ENCODE peak calls at places on chromosomes 2 and 18, in eight cellular contexts. N, W, U, M, T, X, P and G are unnamed samples.

GRCh38 chr2:26720322-26721166 is 28.0 kb downstream of the KCNK3 start:
- DNase-seq in N (no peak), W (no peak), U (no peak), M (peak), T (no peak), X (no peak), P (no peak), G (no peak)

GRCh38 chr18:35526476-35527120 is 28.8 kb upstream of the INO80C start:
- DNase-seq in N (no peak), W (no peak), U (no peak), M (no peak), T (no peak), X (peak), P (no peak), G (no peak)

GRCh38 chr18:58208207-58208944 is 164.3 kb downstream of the NEDD4L start:
- DNase-seq in N (no peak), W (no peak), U (no peak), M (peak), T (no peak), X (no peak), P (no peak), G (no peak)

GRCh38 chr2:240571314-240571973 is 3.2 kb downstream of the RNPEPL1 start:
- DNase-seq in N (no peak), W (no peak), U (no peak), M (no peak), T (no peak), X (no peak), P (no peak), G (no peak)

GRCh38 chr2:112480540-112481049 is 1.4 kb upstream of the TTL start:
- DNase-seq in N (no peak), W (no peak), U (no peak), M (no peak), T (no peak), X (no peak), P (no peak), G (peak)

GRCh38 chr18:65906621-65907034 is 155.8 kb downstream of the CDH7 start:
- DNase-seq in N (no peak), W (peak), U (no peak), M (no peak), T (no peak), X (no peak), P (no peak), G (no peak)

GRCh38 chr2:82790277-82791021 is 1668.6 kb downstream of the SUCLG1 start:
- DNase-seq in N (no peak), W (no peak), U (no peak), M (peak), T (no peak), X (no peak), P (no peak), G (peak)

GRCh38 chr2:167960089-167960747 is 287.2 kb downstream of the STK39 start:
- DNase-seq in N (no peak), W (no peak), U (no peak), M (no peak), T (no peak), X (no peak), P (no peak), G (no peak)

GRCh38 chr18:35547008-35547605 is 34.4 kb upstream of the GALNT1 start:
- DNase-seq in N (no peak), W (no peak), U (no peak), M (no peak), T (no peak), X (no peak), P (no peak), G (no peak)

GRCh38 chr18:32280188-32280783 is 90.4 kb downstream of the MEP1B start:
- DNase-seq in N (no peak), W (no peak), U (no peak), M (no peak), T (no peak), X (no peak), P (no peak), G (no peak)

GRCh38 chr2:98160574-98160973 is 73.6 kb downstream of the VWA3B start:
- DNase-seq in N (no peak), W (no peak), U (no peak), M (no peak), T (no peak), X (no peak), P (no peak), G (no peak)

GRCh38 chr2:217930783-217931563 is 71.8 kb downstream of the TNS1 start:
- DNase-seq in N (no peak), W (no peak), U (no peak), M (no peak), T (peak), X (no peak), P (no peak), G (no peak)

GRCh38 chr18:39191931-39192330 is 1626.3 kb upstream of the CELF4 start:
- DNase-seq in N (no peak), W (no peak), U (no peak), M (no peak), T (no peak), X (no peak), P (no peak), G (peak)

GRCh38 chr2:172296267-172297046 is 130.9 kb upstream of the ITGA6 start:
- DNase-seq in N (no peak), W (no peak), U (no peak), M (no peak), T (no peak), X (no peak), P (no peak), G (no peak)

GRCh38 chr18:34760444-34760843 is 50.3 kb downstream of the DTNA start:
- DNase-seq in N (no peak), W (no peak), U (no peak), M (no peak), T (no peak), X (no peak), P (no peak), G (no peak)

GRCh38 chr2:183227191-183227590 is 102.9 kb downstream of the NUP35 start:
- DNase-seq in N (no peak), W (no peak), U (no peak), M (no peak), T (no peak), X (no peak), P (no peak), G (no peak)

GRCh38 chr2:209933499-209934458 is 68.7 kb upstream of the RPE start:
- DNase-seq in N (no peak), W (no peak), U (no peak), M (peak), T (no peak), X (no peak), P (no peak), G (no peak)

GRCh38 chr18:62457830-62458229 is 65.0 kb upstream of the ZCCHC2 start:
- DNase-seq in N (no peak), W (no peak), U (no peak), M (no peak), T (no peak), X (no peak), P (no peak), G (no peak)

GRCh38 chr2:160418398-160418765 is 75.2 kb downstream of the RBMS1 start:
- DNase-seq in N (no peak), W (no peak), U (no peak), M (peak), T (no peak), X (no peak), P (no peak), G (no peak)

GRCh38 chr2:113309655-113310387 is 31.1 kb upstream of the PAX8 start:
- DNase-seq in N (no peak), W (no peak), U (no peak), M (no peak), T (peak), X (no peak), P (no peak), G (no peak)

GRCh38 chr2:74290066-74290465 is 53.1 kb downstream of the SLC4A5 start:
- DNase-seq in N (no peak), W (no peak), U (no peak), M (no peak), T (no peak), X (no peak), P (no peak), G (no peak)

GRCh38 chr18:45449761-45450227 is 165.5 kb upstream of the SLC14A2 start:
- DNase-seq in N (no peak), W (no peak), U (no peak), M (no peak), T (no peak), X (no peak), P (no peak), G (no peak)